ENCODE peak calls at places on chromosome 6, in eight cellular contexts. One of them, this sample, is unnamed.

GRCh38 chr6:79909517-79909916 is 37.8 kb downstream of the ELOVL4 start:
- DNase-seq in GM20000: no peak
- DNase-seq in RWPE1: no peak
- DNase-seq in lung: no peak
- DNase-seq in choroid plexus epithelial cell: no peak
- DNase-seq in brain microvascular endothelial cell: no peak
- DNase-seq in tibial nerve: no peak
- DNase-seq in prostate gland: no peak
- DNase-seq in this sample: no peak

GRCh38 chr6:1029196-1029595 is 282.7 kb upstream of the FOXQ1 start:
- DNase-seq in GM20000: no peak
- DNase-seq in RWPE1: no peak
- DNase-seq in lung: peak; percentile 15
- DNase-seq in choroid plexus epithelial cell: peak; percentile 11
- DNase-seq in brain microvascular endothelial cell: no peak
- DNase-seq in tibial nerve: no peak
- DNase-seq in prostate gland: no peak
- DNase-seq in this sample: no peak

GRCh38 chr6:129215916-129216525 is 333.1 kb downstream of the LAMA2 start:
- DNase-seq in GM20000: no peak
- DNase-seq in RWPE1: no peak
- DNase-seq in lung: no peak
- DNase-seq in choroid plexus epithelial cell: no peak
- DNase-seq in brain microvascular endothelial cell: no peak
- DNase-seq in tibial nerve: no peak
- DNase-seq in prostate gland: no peak
- DNase-seq in this sample: no peak

GRCh38 chr6:72825265-72825918 is 203.5 kb downstream of the KCNQ5 start:
- DNase-seq in GM20000: no peak
- DNase-seq in RWPE1: peak; percentile 5
- DNase-seq in lung: no peak
- DNase-seq in choroid plexus epithelial cell: peak; percentile 36
- DNase-seq in brain microvascular endothelial cell: peak; percentile 55
- DNase-seq in tibial nerve: no peak
- DNase-seq in prostate gland: no peak
- DNase-seq in this sample: no peak

GRCh38 chr6:156396791-156397418 is 380.3 kb upstream of the ARID1B start:
- DNase-seq in GM20000: no peak
- DNase-seq in RWPE1: no peak
- DNase-seq in lung: no peak
- DNase-seq in choroid plexus epithelial cell: no peak
- DNase-seq in brain microvascular endothelial cell: no peak
- DNase-seq in tibial nerve: no peak
- DNase-seq in prostate gland: no peak
- DNase-seq in this sample: no peak

GRCh38 chr6:101539510-101540245 is 146.2 kb downstream of the GRIK2 start:
- DNase-seq in GM20000: no peak
- DNase-seq in RWPE1: peak; percentile 26
- DNase-seq in lung: no peak
- DNase-seq in choroid plexus epithelial cell: peak; percentile 83
- DNase-seq in brain microvascular endothelial cell: peak; percentile 14
- DNase-seq in tibial nerve: no peak
- DNase-seq in prostate gland: no peak
- DNase-seq in this sample: no peak

GRCh38 chr6:53679446-53679933 is 13.9 kb upstream of the KLHL31 start:
- DNase-seq in GM20000: peak; percentile 16
- DNase-seq in RWPE1: peak; percentile 69
- DNase-seq in lung: no peak
- DNase-seq in choroid plexus epithelial cell: peak; percentile 80
- DNase-seq in brain microvascular endothelial cell: peak; percentile 18
- DNase-seq in tibial nerve: no peak
- DNase-seq in prostate gland: no peak
- DNase-seq in this sample: no peak

GRCh38 chr6:109483744-109484075 is 691 bp upstream of the ZBTB24 start:
- DNase-seq in GM20000: no peak
- DNase-seq in RWPE1: no peak
- DNase-seq in lung: no peak
- DNase-seq in choroid plexus epithelial cell: peak; percentile 28
- DNase-seq in brain microvascular endothelial cell: no peak
- DNase-seq in tibial nerve: no peak
- DNase-seq in prostate gland: no peak
- DNase-seq in this sample: no peak

GRCh38 chr6:109762166-109762565 is 71.1 kb downstream of the FIG4 start:
- DNase-seq in GM20000: no peak
- DNase-seq in RWPE1: no peak
- DNase-seq in lung: no peak
- DNase-seq in choroid plexus epithelial cell: no peak
- DNase-seq in brain microvascular endothelial cell: no peak
- DNase-seq in tibial nerve: no peak
- DNase-seq in prostate gland: no peak
- DNase-seq in this sample: no peak

GRCh38 chr6:115570326-115570725 is 490.4 kb downstream of the FRK start:
- DNase-seq in GM20000: no peak
- DNase-seq in RWPE1: no peak
- DNase-seq in lung: no peak
- DNase-seq in choroid plexus epithelial cell: peak; percentile 1
- DNase-seq in brain microvascular endothelial cell: no peak
- DNase-seq in tibial nerve: no peak
- DNase-seq in prostate gland: no peak
- DNase-seq in this sample: no peak

GRCh38 chr6:42429836-42430235 is 21.9 kb downstream of the TRERF1 start:
- DNase-seq in GM20000: no peak
- DNase-seq in RWPE1: no peak
- DNase-seq in lung: no peak
- DNase-seq in choroid plexus epithelial cell: no peak
- DNase-seq in brain microvascular endothelial cell: no peak
- DNase-seq in tibial nerve: no peak
- DNase-seq in prostate gland: no peak
- DNase-seq in this sample: no peak

GRCh38 chr6:37988696-37989095 is 169.2 kb downstream of the ZFAND3 start:
- DNase-seq in GM20000: no peak
- DNase-seq in RWPE1: no peak
- DNase-seq in lung: no peak
- DNase-seq in choroid plexus epithelial cell: peak; percentile 31
- DNase-seq in brain microvascular endothelial cell: no peak
- DNase-seq in tibial nerve: no peak
- DNase-seq in prostate gland: no peak
- DNase-seq in this sample: no peak

GRCh38 chr6:165717732-165718465 is 54.9 kb upstream of the PDE10A start:
- DNase-seq in GM20000: no peak
- DNase-seq in RWPE1: no peak
- DNase-seq in lung: no peak
- DNase-seq in choroid plexus epithelial cell: peak; percentile 78
- DNase-seq in brain microvascular endothelial cell: peak; percentile 92
- DNase-seq in tibial nerve: no peak
- DNase-seq in prostate gland: no peak
- DNase-seq in this sample: no peak

GRCh38 chr6:3206339-3207015 is 21.0 kb downstream of the TUBB2B start:
- DNase-seq in GM20000: no peak
- DNase-seq in RWPE1: no peak
- DNase-seq in lung: no peak
- DNase-seq in choroid plexus epithelial cell: no peak
- DNase-seq in brain microvascular endothelial cell: no peak
- DNase-seq in tibial nerve: no peak
- DNase-seq in prostate gland: no peak
- DNase-seq in this sample: no peak
- TF ChIP-seq CTCF in GM20000: no peak
- TF ChIP-seq CTCF in RWPE1: no peak
- TF ChIP-seq CTCF in lung: no peak
- TF ChIP-seq CTCF in choroid plexus epithelial cell: no peak
- TF ChIP-seq CTCF in brain microvascular endothelial cell: peak; percentile 15
- TF ChIP-seq CTCF in tibial nerve: no peak
- TF ChIP-seq CTCF in prostate gland: no peak
- TF ChIP-seq CTCF in this sample: no peak

GRCh38 chr6:11748591-11748990 is 30.0 kb downstream of the ADTRP start:
- DNase-seq in GM20000: no peak
- DNase-seq in RWPE1: no peak
- DNase-seq in lung: no peak
- DNase-seq in choroid plexus epithelial cell: no peak
- DNase-seq in brain microvascular endothelial cell: no peak
- DNase-seq in tibial nerve: no peak
- DNase-seq in prostate gland: no peak
- DNase-seq in this sample: no peak
- TF ChIP-seq CTCF in GM20000: no peak
- TF ChIP-seq CTCF in RWPE1: no peak
- TF ChIP-seq CTCF in lung: no peak
- TF ChIP-seq CTCF in choroid plexus epithelial cell: no peak
- TF ChIP-seq CTCF in brain microvascular endothelial cell: peak; percentile 25
- TF ChIP-seq CTCF in tibial nerve: no peak
- TF ChIP-seq CTCF in prostate gland: no peak
- TF ChIP-seq CTCF in this sample: no peak

DNA sequence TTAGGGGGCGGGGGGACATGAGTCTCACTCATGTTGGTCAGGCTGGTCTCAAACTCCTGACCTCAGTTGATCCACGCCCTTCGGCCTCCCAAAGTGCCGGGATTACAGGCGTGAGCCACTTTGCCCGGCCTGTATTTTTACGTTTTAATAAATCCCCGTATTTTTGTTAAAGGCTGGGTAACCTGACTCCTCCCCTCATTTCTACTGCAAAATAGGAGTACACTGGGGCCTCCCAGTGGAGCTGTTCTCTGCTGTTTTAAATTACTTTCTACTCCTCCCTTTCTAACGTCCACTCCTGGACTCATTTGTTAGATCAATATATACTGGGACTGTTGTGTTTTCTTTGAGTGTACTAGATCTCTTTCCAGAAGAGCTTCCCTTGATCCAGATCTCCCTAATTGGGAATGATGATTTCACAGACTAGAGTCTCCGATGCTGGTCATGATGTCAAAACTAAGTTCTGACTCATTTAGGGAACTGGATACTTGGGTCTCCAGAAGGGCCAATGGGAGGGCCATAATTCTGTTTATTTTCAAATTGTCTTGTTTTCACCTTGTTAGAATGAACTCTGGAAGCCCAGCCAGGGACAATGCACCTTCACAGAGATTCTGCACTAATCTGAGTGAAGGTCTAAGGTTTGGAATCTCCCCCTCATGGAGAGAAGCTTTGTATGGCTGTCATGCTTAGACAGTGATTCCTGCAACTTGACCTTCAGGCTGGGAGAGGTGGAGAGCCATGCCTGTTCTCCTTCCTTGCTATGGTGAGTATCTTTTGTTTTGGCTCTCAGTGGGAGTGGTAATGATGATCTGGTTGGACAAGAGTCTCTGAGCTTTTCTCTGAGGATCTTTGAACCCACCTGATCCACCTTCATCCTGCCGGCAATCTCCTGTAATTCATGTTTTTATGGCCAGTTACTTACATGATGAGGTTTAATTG is 9.4 kb downstream of the HSPA1B start:
- DNase-seq in GM20000: no peak
- DNase-seq in RWPE1: no peak
- DNase-seq in lung: no peak
- DNase-seq in choroid plexus epithelial cell: peak; percentile 69
- DNase-seq in brain microvascular endothelial cell: no peak
- DNase-seq in tibial nerve: no peak
- DNase-seq in prostate gland: no peak
- DNase-seq in this sample: no peak
- TF ChIP-seq CTCF in GM20000: no peak
- TF ChIP-seq CTCF in RWPE1: no peak
- TF ChIP-seq CTCF in lung: no peak
- TF ChIP-seq CTCF in choroid plexus epithelial cell: peak; percentile 42
- TF ChIP-seq CTCF in brain microvascular endothelial cell: peak; percentile 7
- TF ChIP-seq CTCF in tibial nerve: no peak
- TF ChIP-seq CTCF in prostate gland: no peak
- TF ChIP-seq CTCF in this sample: no peak

GRCh38 chr6:46655803-46656202 is 3.0 kb downstream of the SLC25A27 start:
- DNase-seq in GM20000: no peak
- DNase-seq in RWPE1: no peak
- DNase-seq in lung: no peak
- DNase-seq in choroid plexus epithelial cell: peak; percentile 8
- DNase-seq in brain microvascular endothelial cell: no peak
- DNase-seq in tibial nerve: no peak
- DNase-seq in prostate gland: no peak
- DNase-seq in this sample: no peak
- TF ChIP-seq CTCF in GM20000: no peak
- TF ChIP-seq CTCF in RWPE1: no peak
- TF ChIP-seq CTCF in lung: no peak
- TF ChIP-seq CTCF in choroid plexus epithelial cell: peak; percentile 52
- TF ChIP-seq CTCF in brain microvascular endothelial cell: peak; percentile 72
- TF ChIP-seq CTCF in tibial nerve: no peak
- TF ChIP-seq CTCF in prostate gland: no peak
- TF ChIP-seq CTCF in this sample: peak; percentile 45

DNA sequence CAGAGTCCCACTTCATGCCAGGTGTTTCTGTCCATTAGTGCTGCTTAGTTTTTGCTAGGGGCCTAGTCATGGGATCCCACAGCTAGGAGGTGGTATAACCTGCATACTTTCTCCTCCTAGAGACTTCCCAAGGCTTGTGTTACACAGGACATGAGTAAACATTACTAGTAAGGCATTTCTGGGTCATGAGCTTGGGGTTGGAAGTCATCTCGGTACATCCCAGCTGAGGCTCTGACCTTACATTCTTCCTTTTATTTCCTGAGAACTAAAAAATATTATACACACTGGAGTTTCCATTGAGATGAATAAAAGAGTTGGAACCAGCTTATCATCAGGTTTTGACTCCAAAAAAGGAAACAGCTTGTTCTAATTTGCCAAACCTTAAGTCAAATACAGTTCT is 20.9 kb upstream of the PNPLA1 start:
- DNase-seq in GM20000: no peak
- DNase-seq in RWPE1: no peak
- DNase-seq in lung: no peak
- DNase-seq in choroid plexus epithelial cell: peak; percentile 93
- DNase-seq in brain microvascular endothelial cell: peak; percentile 14
- DNase-seq in tibial nerve: no peak
- DNase-seq in prostate gland: no peak
- DNase-seq in this sample: no peak
- TF ChIP-seq CTCF in GM20000: no peak
- TF ChIP-seq CTCF in RWPE1: no peak
- TF ChIP-seq CTCF in lung: no peak
- TF ChIP-seq CTCF in choroid plexus epithelial cell: peak; percentile 44
- TF ChIP-seq CTCF in brain microvascular endothelial cell: no peak
- TF ChIP-seq CTCF in tibial nerve: no peak
- TF ChIP-seq CTCF in prostate gland: no peak
- TF ChIP-seq CTCF in this sample: no peak

GRCh38 chr6:150069707-150070106 is 786 bp upstream of the ULBP3 start:
- DNase-seq in GM20000: no peak
- DNase-seq in RWPE1: no peak
- DNase-seq in lung: no peak
- DNase-seq in choroid plexus epithelial cell: no peak
- DNase-seq in brain microvascular endothelial cell: no peak
- DNase-seq in tibial nerve: no peak
- DNase-seq in prostate gland: no peak
- DNase-seq in this sample: no peak

GRCh38 chr6:150068173-150068785 is 642 bp downstream of the ULBP3 start:
- DNase-seq in GM20000: no peak
- DNase-seq in RWPE1: no peak
- DNase-seq in lung: no peak
- DNase-seq in choroid plexus epithelial cell: no peak
- DNase-seq in brain microvascular endothelial cell: no peak
- DNase-seq in tibial nerve: no peak
- DNase-seq in prostate gland: no peak
- DNase-seq in this sample: no peak

GRCh38 chr6:150072201-150072600 is 3.3 kb upstream of the ULBP3 start:
- DNase-seq in GM20000: no peak
- DNase-seq in RWPE1: peak; percentile 70
- DNase-seq in lung: peak; percentile 87
- DNase-seq in choroid plexus epithelial cell: no peak
- DNase-seq in brain microvascular endothelial cell: peak; percentile 35
- DNase-seq in tibial nerve: no peak
- DNase-seq in prostate gland: peak; percentile 56
- DNase-seq in this sample: no peak

GRCh38 chr6:150070236-150070860 is 1.4 kb upstream of the ULBP3 start:
- DNase-seq in GM20000: no peak
- DNase-seq in RWPE1: peak; percentile 31
- DNase-seq in lung: no peak
- DNase-seq in choroid plexus epithelial cell: no peak
- DNase-seq in brain microvascular endothelial cell: no peak
- DNase-seq in tibial nerve: no peak
- DNase-seq in prostate gland: no peak
- DNase-seq in this sample: no peak

GRCh38 chr6:150068786-150069648 is at the start of gene ULBP3:
- DNase-seq in GM20000: peak; percentile 84
- DNase-seq in RWPE1: peak; percentile 99
- DNase-seq in lung: peak; percentile 94
- DNase-seq in choroid plexus epithelial cell: peak; percentile 89
- DNase-seq in brain microvascular endothelial cell: peak; percentile 93
- DNase-seq in tibial nerve: peak; percentile 66
- DNase-seq in prostate gland: peak; percentile 88
- DNase-seq in this sample: no peak
- TF ChIP-seq CTCF in GM20000: peak; percentile 44
- TF ChIP-seq CTCF in RWPE1: peak; percentile 82
- TF ChIP-seq CTCF in lung: peak; percentile 31
- TF ChIP-seq CTCF in choroid plexus epithelial cell: peak; percentile 61
- TF ChIP-seq CTCF in brain microvascular endothelial cell: peak; percentile 75
- TF ChIP-seq CTCF in tibial nerve: no peak
- TF ChIP-seq CTCF in prostate gland: no peak
- TF ChIP-seq CTCF in this sample: peak; percentile 28

This sample was measured in D721Med.